ENCODE peak calls at places on chromosome 12, in five cellular contexts. One of them, this sample, is unnamed.

GRCh38 chr12:70049596-70050360 is 193.5 kb upstream of the CNOT2 start:
- DNase-seq in IMR-90: no peak
- DNase-seq in Caco-2: no peak
- DNase-seq in HFF-Myc: no peak
- DNase-seq in mucosa of descending colon: no peak
- DNase-seq in this sample: no peak

GRCh38 chr12:64701283-64701682 is 57.9 kb downstream of the GNS start:
- DNase-seq in IMR-90: no peak
- DNase-seq in Caco-2: no peak
- DNase-seq in HFF-Myc: no peak
- DNase-seq in mucosa of descending colon: no peak
- DNase-seq in this sample: no peak

GRCh38 chr12:12922191-12922616 is 29.8 kb downstream of the GPRC5D start:
- DNase-seq in IMR-90: peak
- DNase-seq in Caco-2: peak
- DNase-seq in HFF-Myc: no peak
- DNase-seq in mucosa of descending colon: no peak
- DNase-seq in this sample: no peak

GRCh38 chr12:5612556-5613421 is 180.9 kb downstream of the NTF3 start:
- DNase-seq in IMR-90: no peak
- DNase-seq in Caco-2: no peak
- DNase-seq in HFF-Myc: no peak
- DNase-seq in mucosa of descending colon: no peak
- DNase-seq in this sample: no peak

GRCh38 chr12:22539055-22539454 is 5.3 kb downstream of the C2CD5 start:
- DNase-seq in IMR-90: no peak
- DNase-seq in Caco-2: no peak
- DNase-seq in HFF-Myc: no peak
- DNase-seq in mucosa of descending colon: no peak
- DNase-seq in this sample: no peak

GRCh38 chr12:52428121-52428520 is 6.0 kb downstream of the KRT75 start:
- DNase-seq in IMR-90: no peak
- DNase-seq in Caco-2: no peak
- DNase-seq in HFF-Myc: no peak
- DNase-seq in mucosa of descending colon: no peak
- DNase-seq in this sample: no peak

GRCh38 chr12:124734224-124734788 is 129.4 kb downstream of the SCARB1 start:
- DNase-seq in IMR-90: peak
- DNase-seq in Caco-2: no peak
- DNase-seq in HFF-Myc: no peak
- DNase-seq in mucosa of descending colon: no peak
- DNase-seq in this sample: no peak

GRCh38 chr12:100427078-100427477 is 46.6 kb upstream of the NR1H4 start:
- DNase-seq in IMR-90: peak
- DNase-seq in Caco-2: no peak
- DNase-seq in HFF-Myc: peak
- DNase-seq in mucosa of descending colon: no peak
- DNase-seq in this sample: peak

GRCh38 chr12:124026755-124027745 is 54.0 kb downstream of the ZNF664 start:
- DNase-seq in IMR-90: peak
- DNase-seq in Caco-2: no peak
- DNase-seq in HFF-Myc: no peak
- DNase-seq in mucosa of descending colon: no peak
- DNase-seq in this sample: no peak

GRCh38 chr12:79926951-79927350 is 7.9 kb downstream of the PPP1R12A start:
- DNase-seq in IMR-90: no peak
- DNase-seq in Caco-2: no peak
- DNase-seq in HFF-Myc: no peak
- DNase-seq in mucosa of descending colon: no peak
- DNase-seq in this sample: no peak
- H3K4me3 ChIP-seq in IMR-90: no peak
- H3K4me3 ChIP-seq in Caco-2: no peak
- H3K4me3 ChIP-seq in HFF-Myc: no peak
- H3K4me3 ChIP-seq in mucosa of descending colon: no peak
- H3K4me3 ChIP-seq in this sample: no peak

DNA sequence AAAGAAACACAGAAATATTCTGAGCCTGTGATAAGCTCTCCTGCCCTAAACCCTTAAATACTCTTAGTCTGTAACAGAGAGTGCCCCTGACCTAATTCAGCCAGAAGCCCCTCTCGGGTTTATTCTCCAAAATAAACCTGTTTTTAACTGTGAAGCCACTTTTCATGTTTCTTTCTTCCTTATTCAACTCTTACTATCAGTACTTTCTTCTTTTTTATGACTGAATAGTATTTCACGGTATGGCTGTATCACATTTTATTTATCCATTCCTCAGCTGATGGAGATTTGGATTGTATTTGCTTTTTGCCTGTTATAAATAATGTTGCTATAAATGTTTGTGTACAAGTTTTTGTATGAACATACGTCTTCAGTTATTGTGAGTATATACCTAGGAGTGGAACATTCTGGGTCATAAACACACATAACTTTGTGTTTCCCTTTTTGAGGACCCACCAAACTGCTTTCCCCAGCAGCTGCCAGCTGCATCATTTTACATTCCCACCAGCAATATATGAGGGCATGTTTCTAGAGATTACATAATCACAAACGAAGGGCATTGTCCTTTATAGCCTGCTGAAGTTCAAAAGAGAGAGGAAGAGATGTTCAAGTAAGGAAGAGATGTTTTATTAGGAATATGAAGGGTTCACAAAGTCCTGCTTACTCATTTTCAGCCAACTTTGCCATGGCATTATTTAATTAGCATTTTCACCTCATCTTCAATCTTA is 199.4 kb upstream of the NUDT4 start:
- DNase-seq in IMR-90: no peak
- DNase-seq in Caco-2: no peak
- DNase-seq in HFF-Myc: no peak
- DNase-seq in mucosa of descending colon: no peak
- DNase-seq in this sample: no peak
- H3K4me3 ChIP-seq in IMR-90: no peak
- H3K4me3 ChIP-seq in Caco-2: no peak
- H3K4me3 ChIP-seq in HFF-Myc: no peak
- H3K4me3 ChIP-seq in mucosa of descending colon: no peak
- H3K4me3 ChIP-seq in this sample: no peak

GRCh38 chr12:15152456-15152855 is 68.8 kb downstream of the RERG start:
- DNase-seq in IMR-90: no peak
- DNase-seq in Caco-2: no peak
- DNase-seq in HFF-Myc: no peak
- DNase-seq in mucosa of descending colon: no peak
- DNase-seq in this sample: no peak

GRCh38 chr12:15154108-15154507 is 67.1 kb downstream of the RERG start:
- DNase-seq in IMR-90: no peak
- DNase-seq in Caco-2: no peak
- DNase-seq in HFF-Myc: no peak
- DNase-seq in mucosa of descending colon: no peak
- DNase-seq in this sample: no peak

GRCh38 chr12:15152864-15153263 is 68.4 kb downstream of the RERG start:
- DNase-seq in IMR-90: peak
- DNase-seq in Caco-2: no peak
- DNase-seq in HFF-Myc: no peak
- DNase-seq in mucosa of descending colon: no peak
- DNase-seq in this sample: peak

GRCh38 chr12:15157200-15157599 is 64.0 kb downstream of the RERG start:
- DNase-seq in IMR-90: no peak
- DNase-seq in Caco-2: no peak
- DNase-seq in HFF-Myc: no peak
- DNase-seq in mucosa of descending colon: no peak
- DNase-seq in this sample: no peak

GRCh38 chr12:15155271-15155670 is 65.9 kb downstream of the RERG start:
- DNase-seq in IMR-90: no peak
- DNase-seq in Caco-2: no peak
- DNase-seq in HFF-Myc: no peak
- DNase-seq in mucosa of descending colon: no peak
- DNase-seq in this sample: no peak
- H3K4me3 ChIP-seq in IMR-90: no peak
- H3K4me3 ChIP-seq in Caco-2: no peak
- H3K4me3 ChIP-seq in HFF-Myc: no peak
- H3K4me3 ChIP-seq in mucosa of descending colon: no peak
- H3K4me3 ChIP-seq in this sample: no peak

GRCh38 chr12:68768431-68768934 is 22.5 kb downstream of the SLC35E3 start:
- DNase-seq in IMR-90: peak
- DNase-seq in Caco-2: no peak
- DNase-seq in HFF-Myc: no peak
- DNase-seq in mucosa of descending colon: no peak
- DNase-seq in this sample: no peak

GRCh38 chr12:68767191-68767590 is 21.2 kb downstream of the SLC35E3 start:
- DNase-seq in IMR-90: no peak
- DNase-seq in Caco-2: no peak
- DNase-seq in HFF-Myc: no peak
- DNase-seq in mucosa of descending colon: no peak
- DNase-seq in this sample: no peak

GRCh38 chr12:68771223-68771925 is 25.4 kb downstream of the SLC35E3 start:
- DNase-seq in IMR-90: no peak
- DNase-seq in Caco-2: no peak
- DNase-seq in HFF-Myc: no peak
- DNase-seq in mucosa of descending colon: no peak
- DNase-seq in this sample: no peak

GRCh38 chr12:68772714-68773113 is 26.7 kb downstream of the SLC35E3 start:
- DNase-seq in IMR-90: no peak
- DNase-seq in Caco-2: no peak
- DNase-seq in HFF-Myc: no peak
- DNase-seq in mucosa of descending colon: no peak
- DNase-seq in this sample: no peak

DNA sequence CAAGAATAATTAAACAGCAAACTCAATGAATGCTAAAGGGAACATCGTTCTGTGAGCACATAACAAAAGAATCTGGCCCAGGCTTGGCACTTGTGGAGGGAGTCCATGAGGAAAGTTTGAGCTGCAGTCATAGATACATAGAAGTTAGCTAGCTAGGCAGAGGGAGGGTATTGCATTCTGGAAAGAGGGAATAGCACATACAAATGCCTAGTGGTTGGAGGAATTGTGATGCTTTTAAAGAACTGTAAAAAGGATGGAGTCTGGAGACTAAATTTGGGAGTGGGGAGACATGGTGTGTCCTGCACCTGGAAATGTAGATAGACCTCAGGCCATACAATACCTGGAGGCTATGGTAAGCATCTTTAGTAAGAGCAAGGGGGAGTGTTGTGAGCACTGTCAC is 24.0 kb downstream of the SLC35E3 start:
- DNase-seq in IMR-90: no peak
- DNase-seq in Caco-2: no peak
- DNase-seq in HFF-Myc: no peak
- DNase-seq in mucosa of descending colon: no peak
- DNase-seq in this sample: no peak
- H3K4me3 ChIP-seq in IMR-90: no peak
- H3K4me3 ChIP-seq in Caco-2: no peak
- H3K4me3 ChIP-seq in HFF-Myc: no peak
- H3K4me3 ChIP-seq in mucosa of descending colon: no peak
- H3K4me3 ChIP-seq in this sample: no peak

GRCh38 chr12:19048943-19049342 is 80.6 kb upstream of the PLEKHA5 start:
- DNase-seq in IMR-90: no peak
- DNase-seq in Caco-2: no peak
- DNase-seq in HFF-Myc: no peak
- DNase-seq in mucosa of descending colon: no peak
- DNase-seq in this sample: no peak
- H3K4me3 ChIP-seq in IMR-90: no peak
- H3K4me3 ChIP-seq in Caco-2: no peak
- H3K4me3 ChIP-seq in HFF-Myc: no peak
- H3K4me3 ChIP-seq in mucosa of descending colon: no peak
- H3K4me3 ChIP-seq in this sample: no peak

GRCh38 chr12:55725556-55725955 is 3.3 kb downstream of the CD63 start:
- DNase-seq in IMR-90: no peak
- DNase-seq in Caco-2: no peak
- DNase-seq in HFF-Myc: no peak
- DNase-seq in mucosa of descending colon: no peak
- DNase-seq in this sample: no peak

GRCh38 chr12:55723516-55724225 is 3.5 kb downstream of the RDH5 start:
- DNase-seq in IMR-90: no peak
- DNase-seq in Caco-2: no peak
- DNase-seq in HFF-Myc: no peak
- DNase-seq in mucosa of descending colon: no peak
- DNase-seq in this sample: no peak

GRCh38 chr12:55722948-55723347 is 2.8 kb downstream of the RDH5 start:
- DNase-seq in IMR-90: no peak
- DNase-seq in Caco-2: no peak
- DNase-seq in HFF-Myc: no peak
- DNase-seq in mucosa of descending colon: no peak
- DNase-seq in this sample: no peak

GRCh38 chr12:55724940-55725309 is 3.9 kb downstream of the CD63 start:
- DNase-seq in IMR-90: no peak
- DNase-seq in Caco-2: no peak
- DNase-seq in HFF-Myc: no peak
- DNase-seq in mucosa of descending colon: no peak
- DNase-seq in this sample: no peak

DNA sequence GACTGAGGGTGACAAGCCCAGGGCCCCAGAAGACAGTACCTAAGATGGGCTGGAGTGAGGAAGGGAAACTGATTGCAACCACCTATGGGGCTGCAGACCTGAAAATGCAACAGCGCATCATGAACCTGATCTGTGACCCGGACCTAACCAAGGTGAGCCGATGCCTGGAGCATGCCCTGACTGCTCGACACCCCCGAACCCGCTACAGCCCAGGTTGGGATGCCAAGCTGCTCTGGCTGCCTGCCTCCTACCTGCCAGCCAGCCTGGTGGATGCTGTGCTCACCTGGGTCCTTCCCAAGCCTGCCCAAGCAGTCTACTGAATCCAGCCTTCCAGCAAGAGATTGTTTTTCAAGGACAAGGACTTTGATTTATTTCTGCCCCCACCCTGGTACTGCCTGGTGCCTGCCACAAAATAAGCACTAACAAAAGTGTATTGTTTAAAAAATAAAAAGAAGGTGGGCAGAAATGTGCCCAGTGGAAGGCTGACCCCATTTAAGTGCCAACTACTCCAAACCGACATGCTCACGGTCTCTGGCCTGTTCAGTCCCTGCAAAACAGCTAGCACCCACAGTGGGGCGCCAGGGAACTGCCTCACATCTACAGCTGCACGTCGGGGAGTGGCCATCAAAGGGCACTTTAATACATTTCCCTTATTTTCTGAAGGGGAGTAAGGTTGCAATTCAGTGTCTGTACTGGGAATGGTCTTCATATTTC is 4.2 kb downstream of the RDH5 start:
- DNase-seq in IMR-90: peak
- DNase-seq in Caco-2: peak
- DNase-seq in HFF-Myc: no peak
- DNase-seq in mucosa of descending colon: peak
- DNase-seq in this sample: no peak
- H3K4me3 ChIP-seq in IMR-90: no peak
- H3K4me3 ChIP-seq in Caco-2: no peak
- H3K4me3 ChIP-seq in HFF-Myc: no peak
- H3K4me3 ChIP-seq in mucosa of descending colon: no peak
- H3K4me3 ChIP-seq in this sample: no peak

GRCh38 chr12:114685869-114686268 is 1.9 kb upstream of the TBX3 start:
- DNase-seq in IMR-90: peak
- DNase-seq in Caco-2: no peak
- DNase-seq in HFF-Myc: no peak
- DNase-seq in mucosa of descending colon: no peak
- DNase-seq in this sample: no peak

GRCh38 chr12:114683709-114684097 is 272 bp downstream of the TBX3 start:
- DNase-seq in IMR-90: no peak
- DNase-seq in Caco-2: no peak
- DNase-seq in HFF-Myc: no peak
- DNase-seq in mucosa of descending colon: no peak
- DNase-seq in this sample: no peak

GRCh38 chr12:114684098-114684869 is at the start of gene TBX3:
- DNase-seq in IMR-90: peak
- DNase-seq in Caco-2: peak
- DNase-seq in HFF-Myc: peak
- DNase-seq in mucosa of descending colon: peak
- DNase-seq in this sample: peak

GRCh38 chr12:114685320-114685781 is 1.4 kb upstream of the TBX3 start:
- DNase-seq in IMR-90: no peak
- DNase-seq in Caco-2: no peak
- DNase-seq in HFF-Myc: no peak
- DNase-seq in mucosa of descending colon: no peak
- DNase-seq in this sample: no peak

GRCh38 chr12:114684870-114685273 is 897 bp upstream of the TBX3 start:
- DNase-seq in IMR-90: no peak
- DNase-seq in Caco-2: no peak
- DNase-seq in HFF-Myc: no peak
- DNase-seq in mucosa of descending colon: no peak
- DNase-seq in this sample: no peak
- H3K4me3 ChIP-seq in IMR-90: peak
- H3K4me3 ChIP-seq in Caco-2: peak
- H3K4me3 ChIP-seq in HFF-Myc: peak
- H3K4me3 ChIP-seq in mucosa of descending colon: no peak
- H3K4me3 ChIP-seq in this sample: peak

This sample was measured in astrocyte of the cerebellum.